ENCODE peak calls at places on chromosomes 12 and 14, in nine cellular contexts. G is IMR-90, W is PC-3, H is thoracic aorta, A is epithelial cell of esophagus, X is left ventricle myocardium inferior, E is esophagus squamous epithelium, I is tibial nerve, V is suprapubic skin. O is an unnamed sample.

GRCh38 chr12:131944601-131945251 is 5.0 kb upstream of the EP400 start:
- DNase-seq in X (no peak), V (peak; percentile 75), E (no peak), W (no peak), A (no peak), H (no peak), G (no peak), I (no peak), O (no peak)

GRCh38 chr14:95514131-95515079 is 2.0 kb downstream of the SYNE3 start:
- DNase-seq in G (no peak), W (no peak), E (no peak), I (no peak), V (peak; percentile 76), H (no peak), X (no peak), A (peak; percentile 61), O (no peak)

GRCh38 chr12:107242189-107242588 is 148.8 kb upstream of the CRY1 start:
- DNase-seq in X (no peak), W (peak; percentile 32), I (no peak), A (no peak), G (peak; percentile 20), V (no peak), H (no peak), E (no peak), O (no peak)

GRCh38 chr12:45148017-45148416 is 67.9 kb upstream of the ANO6 start:
- DNase-seq in G (no peak), H (no peak), W (no peak), I (no peak), X (no peak), V (no peak), A (no peak), E (no peak), O (no peak)

GRCh38 chr12:6825398-6826124 is 2.6 kb upstream of the P3H3 start:
- DNase-seq in G (peak; percentile 84), I (peak; percentile 88), V (peak; percentile 92), H (peak; percentile 47), W (peak; percentile 84), X (peak; percentile 87), A (peak; percentile 81), E (no peak), O (peak; percentile 85)

GRCh38 chr14:51529731-51530130 is 122.0 kb upstream of the FRMD6 start:
- DNase-seq in X (no peak), E (no peak), H (no peak), V (no peak), A (no peak), W (no peak), I (no peak), G (no peak), O (no peak)

GRCh38 chr12:70852416-70853150 is 68.0 kb downstream of the PTPRR start:
- DNase-seq in W (no peak), G (no peak), X (no peak), A (no peak), I (no peak), E (no peak), V (no peak), H (no peak), O (no peak)

GRCh38 chr12:42670719-42671118 is 81.2 kb upstream of the PRICKLE1 start:
- DNase-seq in A (no peak), G (no peak), I (no peak), V (no peak), W (no peak), H (no peak), X (no peak), E (no peak), O (no peak)

GRCh38 chr14:56810341-56810740 is at the start of gene OTX2:
- DNase-seq in X (no peak), I (no peak), W (no peak), G (no peak), A (no peak), E (no peak), V (no peak), H (no peak), O (no peak)
- H3K4me3 ChIP-seq in X (peak within 1 kb of the TSS; percentile 48), I (no peak within 1 kb of the TSS), W (no peak within 1 kb of the TSS), G (no peak within 1 kb of the TSS), A (no peak within 1 kb of the TSS), E (no peak within 1 kb of the TSS), V (no peak within 1 kb of the TSS), H (peak within 1 kb of the TSS; percentile 51), O (no peak within 1 kb of the TSS)

GRCh38 chr12:4810219-4810671 is 90.0 kb downstream of the GALNT8 start:
- DNase-seq in H (no peak), G (no peak), I (no peak), W (no peak), A (no peak), E (no peak), V (no peak), X (no peak), O (no peak)

GRCh38 chr12:4807813-4808212 is 87.6 kb downstream of the GALNT8 start:
- DNase-seq in G (no peak), H (no peak), I (no peak), V (no peak), A (no peak), E (no peak), W (no peak), X (no peak), O (no peak)

GRCh38 chr12:4809013-4809448 is 88.8 kb downstream of the GALNT8 start:
- DNase-seq in X (no peak), H (no peak), A (no peak), W (no peak), G (no peak), V (no peak), E (no peak), I (no peak), O (no peak)

GRCh38 chr12:4807116-4807783 is 87.0 kb downstream of the GALNT8 start:
- DNase-seq in X (no peak), I (no peak), W (no peak), H (no peak), E (no peak), V (no peak), G (no peak), A (no peak), O (no peak)

DNA sequence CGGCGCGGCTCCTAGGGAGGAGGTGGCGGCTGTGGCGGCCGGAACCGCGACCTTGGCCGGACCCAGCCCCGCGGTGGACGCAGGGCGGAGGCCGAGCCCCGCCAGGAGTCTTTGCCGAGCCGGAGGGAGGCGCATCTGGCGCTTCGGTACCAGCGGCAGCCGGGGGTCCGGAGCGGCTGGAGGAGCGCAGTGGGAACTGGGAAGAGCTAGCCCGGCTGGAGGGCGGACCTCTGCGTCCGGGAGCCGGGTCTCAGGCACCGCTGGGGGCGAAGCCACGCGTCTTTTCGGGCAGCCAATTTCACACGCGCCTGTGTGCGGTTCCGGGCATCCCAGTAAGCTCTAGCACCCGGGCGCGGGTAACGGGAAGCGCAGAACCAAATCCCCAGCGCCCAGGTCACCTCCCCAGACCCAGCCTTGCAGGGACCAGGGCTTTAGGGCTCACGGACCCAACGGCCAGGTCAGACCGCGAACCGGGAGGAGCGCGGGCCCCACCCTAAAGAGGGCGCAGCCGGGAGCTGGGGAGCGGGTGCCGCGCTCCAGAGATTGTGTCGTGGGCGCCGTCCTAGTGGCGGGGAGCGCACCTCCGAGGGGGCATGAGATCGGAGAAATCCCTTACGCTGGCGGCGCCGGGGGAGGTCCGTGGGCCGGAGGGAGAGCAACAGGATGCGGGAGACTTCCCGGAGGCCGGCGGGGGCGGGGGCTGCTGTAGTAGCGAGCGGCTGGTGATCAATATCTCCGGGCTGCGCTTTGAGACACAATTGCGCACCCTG is 89.4 kb downstream of the GALNT8 start:
- DNase-seq in I (no peak), V (no peak), W (no peak), X (no peak), G (no peak), E (no peak), A (no peak), H (no peak), O (no peak)
- TF ChIP-seq CTCF in I (no peak), V (no peak), W (no peak), X (no peak), G (no peak), E (no peak), A (no peak), H (no peak), O (no peak)

DNA sequence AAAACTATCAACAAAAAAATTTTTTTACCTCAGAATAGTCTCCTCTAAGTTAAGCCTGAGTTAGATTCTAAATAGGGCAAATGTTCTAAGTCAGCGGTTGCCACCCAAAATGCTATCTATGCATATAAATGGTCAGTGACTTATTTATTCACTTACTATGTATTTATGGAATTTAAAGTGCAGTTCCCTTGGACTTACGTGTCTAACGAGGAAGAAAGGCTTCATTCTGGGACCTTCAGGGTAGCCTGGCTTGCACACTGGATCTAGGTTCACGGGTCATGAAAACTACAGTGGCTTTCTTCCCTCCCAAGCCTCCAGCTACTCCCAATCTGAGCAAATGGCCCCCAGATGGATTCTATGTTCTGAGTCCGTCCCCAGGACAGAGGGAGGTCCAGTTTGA is 77.1 kb downstream of the ARF6 start:
- DNase-seq in G (no peak), H (no peak), V (no peak), I (no peak), W (no peak), A (no peak), E (no peak), X (no peak), O (no peak)
- H3K4me3 ChIP-seq in G (no peak overlapping the region), H (peak overlapping the region; percentile 36), V (no peak overlapping the region), I (no peak overlapping the region), W (no peak overlapping the region), A (no peak overlapping the region), E (no peak overlapping the region), X (no peak overlapping the region), O (no peak overlapping the region)

GRCh38 chr12:53233671-53234091 is 1.7 kb upstream of the RARG start:
- DNase-seq in H (no peak), V (no peak), E (no peak), W (no peak), X (no peak), I (no peak), A (no peak), G (no peak), O (no peak)

GRCh38 chr12:53232641-53233538 is 881 bp upstream of the RARG start:
- DNase-seq in G (no peak), H (no peak), W (peak; percentile 49), A (peak; percentile 87), I (peak; percentile 48), E (no peak), V (no peak), X (peak; percentile 60), O (peak; percentile 42)

GRCh38 chr12:53229454-53229853 is 2.6 kb downstream of the RARG start:
- DNase-seq in H (no peak), W (no peak), X (no peak), G (no peak), V (no peak), E (no peak), A (no peak), I (no peak), O (no peak)

GRCh38 chr12:53231859-53232640 is at the start of gene RARG:
- DNase-seq in I (peak; percentile 55), V (peak; percentile 84), X (peak; percentile 60), G (no peak), H (peak; percentile 46), A (peak; percentile 81), E (no peak), W (peak; percentile 78), O (peak; percentile 37)

DNA sequence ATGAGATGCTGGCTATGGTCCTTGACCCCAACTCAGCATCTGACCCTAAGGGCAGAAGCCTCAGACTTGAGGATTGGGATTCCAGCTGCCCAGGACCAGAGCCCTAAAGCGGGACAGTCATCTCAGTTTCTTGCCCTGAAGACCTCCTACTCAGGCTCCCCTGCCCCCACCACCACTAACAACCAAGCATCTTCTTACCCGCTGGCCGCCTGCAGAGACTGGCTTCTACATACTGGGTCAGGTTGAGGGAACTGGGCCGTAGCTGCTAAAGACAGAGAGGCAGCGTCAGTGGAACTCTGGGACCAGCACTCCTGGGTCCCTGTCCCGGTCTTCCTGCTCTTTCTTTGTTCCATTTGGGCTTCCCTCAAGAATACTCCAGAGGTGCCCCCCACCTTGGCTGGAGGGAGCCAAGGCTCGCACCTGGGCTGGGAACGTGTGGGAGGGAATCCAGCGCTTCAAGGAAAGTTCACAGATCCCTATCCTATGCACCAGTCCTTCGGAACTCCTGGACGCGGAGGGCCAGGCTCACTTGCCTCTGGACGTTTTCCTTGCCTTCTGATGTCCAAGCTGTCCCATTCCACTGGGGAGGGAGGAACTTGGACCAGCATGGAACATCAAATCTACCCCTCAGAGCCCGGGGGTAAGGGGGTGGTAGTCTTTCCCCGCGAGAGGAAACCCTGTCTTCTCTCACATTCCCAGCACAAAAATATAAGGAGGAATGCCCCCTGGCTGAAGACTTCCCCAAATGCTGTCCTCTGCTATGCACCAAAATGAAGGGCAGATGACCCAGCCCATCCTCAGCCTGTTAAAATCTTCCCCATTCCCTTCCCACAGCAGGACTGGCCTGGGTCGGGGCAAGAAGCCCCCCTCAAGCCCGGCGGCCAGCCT is 794 bp downstream of the RARG start:
- DNase-seq in I (no peak), H (no peak), E (no peak), G (no peak), A (no peak), V (no peak), W (no peak), X (no peak), O (no peak)
- TF ChIP-seq CTCF in I (no peak), H (no peak), E (no peak), G (no peak), A (no peak), V (no peak), W (no peak), X (no peak), O (no peak)